ENCODE peak calls at places on chromosomes 7 and 10, in four cellular contexts. One of them, this sample, is unnamed.
A peak's percentile ranks its signal among the peaks of the same experiment; 100 is the strongest.

GRCh38 chr7:77877800-77878199 is 79.2 kb downstream of the PHTF2 start:
- DNase-seq in HEK293T: peak; percentile 57
- DNase-seq in progenitor cell of endocrine pancreas: no peak
- DNase-seq in activated CD4-positive, alpha-beta T cell treated with anti-CD3 and anti-CD28 coated beads, Interleukin-2, amount 50 U/mL, for 1 hour: no peak
- DNase-seq in this sample: no peak

GRCh38 chr10:127157506-127158205 is 38.7 kb downstream of the INSYN2A start:
- DNase-seq in HEK293T: no peak
- DNase-seq in progenitor cell of endocrine pancreas: no peak
- DNase-seq in activated CD4-positive, alpha-beta T cell treated with anti-CD3 and anti-CD28 coated beads, Interleukin-2, amount 50 U/mL, for 1 hour: no peak
- DNase-seq in this sample: no peak

GRCh38 chr10:46236941-46237681 is 49.7 kb upstream of the ANTXRL start:
- DNase-seq in HEK293T: no peak
- DNase-seq in progenitor cell of endocrine pancreas: peak; percentile 3
- DNase-seq in activated CD4-positive, alpha-beta T cell treated with anti-CD3 and anti-CD28 coated beads, Interleukin-2, amount 50 U/mL, for 1 hour: no peak
- DNase-seq in this sample: no peak

GRCh38 chr10:35451103-35452016 is 115.1 kb downstream of the CCNY start:
- DNase-seq in HEK293T: no peak
- DNase-seq in progenitor cell of endocrine pancreas: no peak
- DNase-seq in activated CD4-positive, alpha-beta T cell treated with anti-CD3 and anti-CD28 coated beads, Interleukin-2, amount 50 U/mL, for 1 hour: no peak
- DNase-seq in this sample: no peak

GRCh38 chr7:27605283-27605682 is 57.4 kb downstream of the HIBADH start:
- DNase-seq in HEK293T: no peak
- DNase-seq in progenitor cell of endocrine pancreas: no peak
- DNase-seq in activated CD4-positive, alpha-beta T cell treated with anti-CD3 and anti-CD28 coated beads, Interleukin-2, amount 50 U/mL, for 1 hour: no peak
- DNase-seq in this sample: no peak

GRCh38 chr7:98423043-98423442 is 22.2 kb upstream of the BAIAP2L1 start:
- DNase-seq in HEK293T: peak; percentile 64
- DNase-seq in progenitor cell of endocrine pancreas: no peak
- DNase-seq in activated CD4-positive, alpha-beta T cell treated with anti-CD3 and anti-CD28 coated beads, Interleukin-2, amount 50 U/mL, for 1 hour: no peak
- DNase-seq in this sample: no peak

GRCh38 chr7:102326156-102326914 is 29.9 kb downstream of the SPDYE6 start:
- DNase-seq in HEK293T: no peak
- DNase-seq in progenitor cell of endocrine pancreas: no peak
- DNase-seq in activated CD4-positive, alpha-beta T cell treated with anti-CD3 and anti-CD28 coated beads, Interleukin-2, amount 50 U/mL, for 1 hour: no peak
- DNase-seq in this sample: no peak

GRCh38 chr10:58104419-58104818 is 163.3 kb downstream of the IPMK start:
- DNase-seq in HEK293T: no peak
- DNase-seq in progenitor cell of endocrine pancreas: no peak
- DNase-seq in activated CD4-positive, alpha-beta T cell treated with anti-CD3 and anti-CD28 coated beads, Interleukin-2, amount 50 U/mL, for 1 hour: no peak
- DNase-seq in this sample: no peak

GRCh38 chr7:27199820-27200760 is at the start of gene HOXA13:
- DNase-seq in HEK293T: peak; percentile 78
- DNase-seq in progenitor cell of endocrine pancreas: no peak
- DNase-seq in activated CD4-positive, alpha-beta T cell treated with anti-CD3 and anti-CD28 coated beads, Interleukin-2, amount 50 U/mL, for 1 hour: no peak
- DNase-seq in this sample: peak; percentile 64

GRCh38 chr10:13924020-13924725 is 337.4 kb downstream of the PRPF18 start:
- DNase-seq in HEK293T: no peak
- DNase-seq in progenitor cell of endocrine pancreas: no peak
- DNase-seq in activated CD4-positive, alpha-beta T cell treated with anti-CD3 and anti-CD28 coated beads, Interleukin-2, amount 50 U/mL, for 1 hour: no peak
- DNase-seq in this sample: no peak

GRCh38 chr10:132692311-132692710 is 93.6 kb downstream of the NKX6-2 start:
- DNase-seq in HEK293T: no peak
- DNase-seq in progenitor cell of endocrine pancreas: no peak
- DNase-seq in activated CD4-positive, alpha-beta T cell treated with anti-CD3 and anti-CD28 coated beads, Interleukin-2, amount 50 U/mL, for 1 hour: no peak
- DNase-seq in this sample: no peak

GRCh38 chr7:94923412-94923811 is 16.0 kb downstream of the PPP1R9A start:
- DNase-seq in HEK293T: no peak
- DNase-seq in progenitor cell of endocrine pancreas: no peak
- DNase-seq in activated CD4-positive, alpha-beta T cell treated with anti-CD3 and anti-CD28 coated beads, Interleukin-2, amount 50 U/mL, for 1 hour: no peak
- DNase-seq in this sample: no peak

GRCh38 chr10:79184649-79185048 is 115.9 kb downstream of the ZMIZ1 start:
- DNase-seq in HEK293T: no peak
- DNase-seq in progenitor cell of endocrine pancreas: no peak
- DNase-seq in activated CD4-positive, alpha-beta T cell treated with anti-CD3 and anti-CD28 coated beads, Interleukin-2, amount 50 U/mL, for 1 hour: no peak
- DNase-seq in this sample: no peak